ENCODE peak calls at places on chromosomes 13 and 19, in seven cellular contexts. M, E, Q, D, X, B and O are unnamed samples.

GRCh38 chr19:18745012-18745735 is 45.9 kb downstream of the COMP start:
- DNase-seq in X (no peak), D (no peak), B (no peak), M (no peak), E (peak; percentile 29), Q (no peak), O (no peak)

GRCh38 chr13:89890806-89891205 is 1456.7 kb upstream of the MIR17HG start:
- DNase-seq in X (no peak), M (no peak), D (no peak), E (no peak), Q (no peak), B (no peak), O (no peak)

GRCh38 chr13:113411216-113412023 is 41.9 kb downstream of the ADPRHL1 start:
- DNase-seq in E (peak; percentile 74), X (no peak), Q (peak; percentile 99), B (peak; percentile 71), M (peak; percentile 35), D (peak; percentile 70), O (peak; percentile 89)

GRCh38 chr19:9847087-9847671 is 12.1 kb downstream of the PIN1 start:
- DNase-seq in D (peak; percentile 41), M (peak; percentile 35), B (peak; percentile 58), Q (peak; percentile 97), X (peak; percentile 52), E (peak; percentile 92), O (peak; percentile 90)

GRCh38 chr19:13744179-13744578 is 20.1 kb upstream of the MRI1 start:
- DNase-seq in D (no peak), B (no peak), X (no peak), E (no peak), Q (no peak), M (no peak), O (no peak)

GRCh38 chr19:8517551-8518442 is 3.8 kb upstream of the ZNF414 start:
- DNase-seq in E (peak; percentile 82), X (peak; percentile 93), Q (no peak), M (no peak), B (no peak), D (no peak), O (no peak)

GRCh38 chr19:588093-588742 is 1.5 kb upstream of the HCN2 start:
- DNase-seq in X (peak; percentile 64), M (peak; percentile 67), B (no peak), Q (peak; percentile 72), E (peak; percentile 86), D (peak; percentile 92), O (no peak)

GRCh38 chr13:99686157-99686572 is 184.9 kb downstream of the TM9SF2 start:
- DNase-seq in Q (peak; percentile 4), E (peak; percentile 14), B (no peak), M (peak; percentile 62), X (no peak), D (no peak), O (no peak)

GRCh38 chr13:76383671-76384461 is 502.3 kb downstream of the KCTD12 start:
- DNase-seq in E (peak; percentile 90), X (no peak), B (no peak), Q (peak; percentile 94), D (no peak), M (peak; percentile 20), O (peak; percentile 90)

GRCh38 chr19:13001502-13002388 is 6.5 kb downstream of the NFIX start:
- DNase-seq in M (no peak), D (no peak), E (peak; percentile 78), Q (no peak), X (no peak), B (peak; percentile 87), O (no peak)

GRCh38 chr13:113646921-113647340 is 11.1 kb downstream of the ATP4B start:
- DNase-seq in Q (no peak), E (no peak), X (no peak), M (no peak), B (no peak), D (no peak), O (no peak)

GRCh38 chr13:23020246-23020843 is 160.4 kb upstream of the SGCG start:
- DNase-seq in D (peak; percentile 4), E (peak; percentile 74), X (peak; percentile 57), B (peak; percentile 64), M (peak; percentile 35), Q (peak; percentile 57), O (no peak)

GRCh38 chr13:103883152-103883551 is 816.9 kb upstream of the SLC10A2 start:
- DNase-seq in E (peak; percentile 95), D (peak; percentile 91), X (no peak), B (peak; percentile 74), Q (peak; percentile 95), M (peak; percentile 33), O (peak; percentile 89)

GRCh38 chr13:103878891-103879605 is 812.8 kb upstream of the SLC10A2 start:
- DNase-seq in D (no peak), M (no peak), E (peak; percentile 35), B (no peak), X (no peak), Q (no peak), O (no peak)

GRCh38 chr13:103884139-103884723 is 818.0 kb upstream of the SLC10A2 start:
- DNase-seq in E (no peak), D (no peak), X (no peak), B (no peak), Q (no peak), M (no peak), O (no peak)

GRCh38 chr13:103883698-103884097 is 817.5 kb upstream of the SLC10A2 start:
- DNase-seq in D (no peak), B (no peak), M (no peak), Q (peak; percentile 25), X (no peak), E (peak; percentile 19), O (no peak)
- H3K4me3 ChIP-seq in D (no peak overlapping the region), B (no peak overlapping the region), M (no peak overlapping the region), Q (no peak overlapping the region), X (no peak overlapping the region), E (no peak overlapping the region), O (no peak overlapping the region)

DNA sequence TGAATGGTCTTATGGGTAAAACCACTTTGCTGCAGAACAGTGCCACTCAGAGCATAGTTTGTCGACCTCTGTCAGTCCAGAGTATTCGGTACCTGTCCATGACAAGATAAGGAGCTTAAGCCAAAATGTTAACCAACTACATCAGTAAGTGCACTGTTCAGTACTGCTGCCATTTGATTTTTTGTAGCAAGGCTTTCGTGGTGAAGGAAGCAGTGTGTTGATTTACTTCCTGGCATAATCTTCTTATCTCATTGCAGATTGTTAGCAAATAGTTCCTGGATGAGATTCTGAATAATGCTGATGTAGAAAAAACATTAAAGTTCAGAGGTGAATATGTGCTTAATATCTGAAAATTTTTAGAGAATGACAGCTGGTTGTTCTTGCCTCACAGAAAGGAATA is 85.6 kb downstream of the LRRC63 start:
- DNase-seq in Q (peak; percentile 7), M (no peak), B (no peak), D (no peak), X (no peak), E (peak; percentile 58), O (no peak)
- H3K27ac ChIP-seq in Q (peak overlapping the region; percentile 68), M (no peak overlapping the region), B (no peak overlapping the region), D (peak overlapping the region; percentile 73), X (no peak overlapping the region), E (no peak overlapping the region), O (peak overlapping the region; percentile 63)

GRCh38 chr19:33201473-33201872 is 7.3 kb downstream of the LRP3 start:
- DNase-seq in D (no peak), Q (no peak), E (no peak), X (no peak), B (no peak), M (no peak), O (no peak)
- H3K4me3 ChIP-seq in D (no peak overlapping the region), Q (no peak overlapping the region), E (no peak overlapping the region), X (no peak overlapping the region), B (no peak overlapping the region), M (no peak overlapping the region), O (no peak overlapping the region)

GRCh38 chr19:6236310-6237291 is 43.2 kb downstream of the MLLT1 start:
- DNase-seq in D (peak; percentile 89), X (no peak), Q (no peak), M (peak; percentile 64), E (no peak), B (no peak), O (no peak)
- H3K27ac ChIP-seq in D (no peak overlapping the region), X (no peak overlapping the region), Q (no peak overlapping the region), M (no peak overlapping the region), E (peak overlapping the region; percentile 51), B (no peak overlapping the region), O (no peak overlapping the region)

GRCh38 chr19:56107626-56108351 is 13.3 kb downstream of the ZNF787 start:
- DNase-seq in X (no peak), B (peak; percentile 39), E (no peak), Q (no peak), M (no peak), D (no peak), O (no peak)
- H3K4me3 ChIP-seq in X (no peak overlapping the region), B (peak overlapping the region; percentile 43), E (no peak overlapping the region), Q (no peak overlapping the region), M (no peak overlapping the region), D (no peak overlapping the region), O (no peak overlapping the region)

DNA sequence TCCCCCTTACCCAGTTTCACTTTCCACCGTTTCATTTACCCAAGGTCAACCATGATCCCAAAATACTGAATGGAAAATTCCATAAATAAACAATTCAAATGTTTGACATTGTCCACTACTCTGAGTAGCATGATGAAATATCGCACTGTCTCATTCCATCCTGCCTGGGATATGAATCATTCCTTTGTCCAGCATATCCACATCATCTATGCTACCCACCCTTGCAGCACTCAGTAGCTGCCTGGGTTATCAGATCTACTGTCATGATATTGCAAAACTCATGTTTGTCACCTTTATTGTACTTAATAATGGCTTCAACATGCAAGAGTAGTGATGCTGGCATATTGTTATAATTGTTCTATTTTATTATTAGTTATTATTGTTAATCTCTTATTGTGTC is 263.9 kb upstream of the NBEA start:
- DNase-seq in Q (no peak), M (no peak), B (no peak), D (peak; percentile 9), X (no peak), E (peak; percentile 65), O (no peak)
- H3K27ac ChIP-seq in Q (no peak overlapping the region), M (no peak overlapping the region), B (no peak overlapping the region), D (peak overlapping the region; percentile 12), X (no peak overlapping the region), E (no peak overlapping the region), O (no peak overlapping the region)